ENCODE peak calls at places on chromosomes 5 and 9, in six cellular contexts. I, R, G, J, U and F are unnamed samples.

GRCh38 chr5:151040211-151040747 is 19.9 kb downstream of the GPX3 start:
- DNase-seq in U (peak; percentile 79), I (no peak), R (no peak), J (no peak), G (no peak), F (no peak)

GRCh38 chr9:137460363-137461315 is 1.5 kb upstream of the NSMF start:
- DNase-seq in I (no peak), G (no peak), U (no peak), J (no peak), R (no peak), F (no peak)

GRCh38 chr5:179858241-179858585 is 404 bp downstream of the MRNIP start:
- DNase-seq in U (peak; percentile 67), I (peak; percentile 51), G (no peak), R (peak; percentile 44), J (peak; percentile 25), F (peak; percentile 24)

GRCh38 chr9:136954270-136955083 is 2.4 kb downstream of the LCN12 start:
- DNase-seq in R (no peak), I (no peak), J (no peak), U (no peak), G (no peak), F (no peak)

GRCh38 chr9:121107041-121107440 is 32.3 kb downstream of the CNTRL start:
- DNase-seq in U (peak; percentile 68), G (no peak), I (no peak), R (peak; percentile 77), J (peak; percentile 59), F (no peak)

GRCh38 chr5:127299678-127300077 is 9.1 kb downstream of the MEGF10 start:
- DNase-seq in G (no peak), R (no peak), I (no peak), U (no peak), J (no peak), F (no peak)

GRCh38 chr5:172533399-172534228 is 79.3 kb upstream of the SH3PXD2B start:
- DNase-seq in I (no peak), J (peak; percentile 20), G (no peak), U (peak; percentile 68), R (no peak), F (no peak)

GRCh38 chr5:127216906-127217675 is 73.5 kb upstream of the MEGF10 start:
- DNase-seq in U (no peak), I (no peak), R (no peak), J (no peak), G (no peak), F (no peak)

GRCh38 chr5:136766456-136766855 is 401.1 kb upstream of the TRPC7 start:
- DNase-seq in U (no peak), J (no peak), R (no peak), G (no peak), I (no peak), F (no peak)

GRCh38 chr5:111454198-111454606 is 58.1 kb downstream of the STARD4 start:
- DNase-seq in I (no peak), R (no peak), U (peak; percentile 38), G (no peak), J (no peak), F (no peak)

GRCh38 chr9:120569556-120569955 is 10.4 kb downstream of the CDK5RAP2 start:
- DNase-seq in G (no peak), I (no peak), U (no peak), R (no peak), J (no peak), F (no peak)

GRCh38 chr9:121619566-121619965 is 31.9 kb upstream of the DAB2IP start:
- DNase-seq in J (no peak), R (no peak), G (no peak), U (no peak), I (no peak), F (no peak)

GRCh38 chr9:91253488-91253887 is 108.2 kb downstream of the AUH start:
- DNase-seq in J (peak; percentile 92), G (no peak), R (no peak), U (peak; percentile 25), I (no peak), F (no peak)

GRCh38 chr9:110555971-110556370 is 23.6 kb downstream of the SVEP1 start:
- DNase-seq in G (no peak), R (no peak), J (no peak), U (peak; percentile 69), I (no peak), F (no peak)

GRCh38 chr9:38687389-38687842 is 32.5 kb downstream of the FAM240B start:
- DNase-seq in R (no peak), U (peak; percentile 85), G (peak; percentile 74), I (peak; percentile 4), J (no peak), F (peak; percentile 2)

GRCh38 chr9:84170521-84171141 is 169.9 kb downstream of the SLC28A3 start:
- DNase-seq in J (no peak), U (peak; percentile 62), G (no peak), R (no peak), I (no peak), F (no peak)

GRCh38 chr5:128905225-128906110 is 59.8 kb upstream of the SLC27A6 start:
- DNase-seq in J (peak; percentile 33), R (peak; percentile 63), U (peak; percentile 60), I (peak; percentile 32), G (no peak), F (peak; percentile 17)